ENCODE peak calls at places on chromosomes 2 and 18, in seven cellular contexts. A is heart left ventricle, V is body of pancreas, L is GM12891, O is adrenal gland, J is H1, K is ovary. Q is an unnamed sample.
A peak's percentile ranks its signal among the peaks of the same experiment; 100 is the strongest.

GRCh38 chr18:7021994-7022840 is 95.4 kb downstream of the LAMA1 start:
- DNase-seq in A (no peak), V (peak; percentile 83), K (no peak), L (no peak), J (no peak), O (peak; percentile 24), Q (no peak)

GRCh38 chr2:181430406-181431199 is 26.6 kb upstream of the ITGA4 start:
- DNase-seq in A (no peak), V (no peak), J (no peak), O (no peak), L (no peak), K (no peak), Q (no peak)

GRCh38 chr18:77127769-77128671 is 4.6 kb downstream of the MBP start:
- DNase-seq in K (peak; percentile 62), J (no peak), O (no peak), A (no peak), V (peak; percentile 58), L (no peak), Q (peak; percentile 66)

GRCh38 chr2:240573516-240574385 is 5.5 kb downstream of the RNPEPL1 start:
- DNase-seq in L (no peak), O (no peak), V (no peak), K (no peak), A (no peak), J (no peak), Q (no peak)

GRCh38 chr2:240604939-240605716 is 18.6 kb downstream of the CAPN10 start:
- DNase-seq in L (no peak), J (no peak), V (no peak), A (no peak), O (peak; percentile 10), K (peak; percentile 14), Q (no peak)

GRCh38 chr2:157627594-157628281 is 926 bp downstream of the ACVR1C start:
- DNase-seq in V (peak; percentile 30), J (no peak), K (peak; percentile 19), O (no peak), L (no peak), A (no peak), Q (no peak)

GRCh38 chr18:5568416-5568815 is 24.6 kb upstream of the EPB41L3 start:
- DNase-seq in V (no peak), J (no peak), L (no peak), A (no peak), K (no peak), O (no peak), Q (no peak)

GRCh38 chr2:25981596-25982272 is 563 bp downstream of the KIF3C start:
- DNase-seq in O (peak; percentile 39), J (peak; percentile 54), L (peak; percentile 39), A (no peak), V (peak; percentile 16), K (peak; percentile 34), Q (peak; percentile 18)

GRCh38 chr2:28394331-28394877 is 1.7 kb downstream of the FOSL2 start:
- DNase-seq in V (peak; percentile 68), O (no peak), J (no peak), K (peak; percentile 62), A (peak; percentile 66), L (no peak), Q (peak; percentile 40)

GRCh38 chr2:144547512-144547911 is 27.6 kb upstream of the ZEB2 start:
- DNase-seq in K (no peak), J (no peak), V (no peak), A (no peak), O (no peak), L (no peak), Q (no peak)

GRCh38 chr18:2932247-2933181 is 80.4 kb downstream of the LPIN2 start:
- DNase-seq in L (no peak), O (no peak), K (peak; percentile 53), V (peak; percentile 45), J (peak; percentile 63), A (no peak), Q (no peak)

GRCh38 chr2:213119061-213119809 is 32.2 kb downstream of the IKZF2 start:
- DNase-seq in K (no peak), L (no peak), V (no peak), O (no peak), A (no peak), J (no peak), Q (no peak)

GRCh38 chr2:232255033-232255432 is 123.5 kb upstream of the ALPP start:
- DNase-seq in O (no peak), V (no peak), L (no peak), K (no peak), A (no peak), J (no peak), Q (no peak)

GRCh38 chr2:178895171-178895570 is 87.9 kb upstream of the TTN start:
- DNase-seq in K (no peak), V (no peak), O (no peak), A (no peak), L (no peak), J (no peak), Q (no peak)

GRCh38 chr2:63514781-63515180 is 73.5 kb downstream of the WDPCP start:
- DNase-seq in A (no peak), O (no peak), J (no peak), L (no peak), V (no peak), K (no peak), Q (no peak)

GRCh38 chr2:86621290-86621943 is 2.2 kb downstream of the RNF103 start:
- DNase-seq in V (no peak), K (no peak), J (no peak), A (no peak), O (no peak), L (no peak), Q (no peak)

GRCh38 chr2:86622878-86623548 is 652 bp downstream of the RNF103 start:
- DNase-seq in A (peak; percentile 78), O (peak; percentile 54), J (peak; percentile 66), L (peak; percentile 54), V (peak; percentile 61), K (peak; percentile 44), Q (peak; percentile 39)

GRCh38 chr2:86625096-86625495 is 1.4 kb upstream of the RNF103 start:
- DNase-seq in V (no peak), A (no peak), J (no peak), L (no peak), K (no peak), O (no peak), Q (no peak)

GRCh38 chr2:86623549-86624547 is at the start of gene RNF103:
- DNase-seq in A (peak; percentile 98), V (peak; percentile 96), J (peak; percentile 98), L (peak; percentile 81), O (peak; percentile 95), K (peak; percentile 97), Q (peak; percentile 96)

GRCh38 chr2:86622409-86622877 is 1.2 kb downstream of the RNF103 start:
- DNase-seq in K (peak; percentile 31), O (peak; percentile 34), J (peak; percentile 51), L (no peak), A (peak; percentile 46), V (peak; percentile 50), Q (peak; percentile 26)
- TF ChIP-seq POLR2A in K (no peak), O (no peak), J (no peak), L (no peak), A (no peak), V (no peak), Q (no peak)

GRCh38 chr18:31941010-31941809 is 1.7 kb downstream of the TRAPPC8 start:
- DNase-seq in O (no peak), A (no peak), L (no peak), J (no peak), V (no peak), K (no peak), Q (no peak)

GRCh38 chr18:31943895-31944816 is 1.2 kb upstream of the TRAPPC8 start:
- DNase-seq in O (no peak), J (no peak), A (no peak), L (no peak), V (no peak), K (no peak), Q (no peak)

GRCh38 chr18:31942999-31943894 is at the start of gene TRAPPC8:
- DNase-seq in J (peak; percentile 94), A (peak; percentile 99), O (peak; percentile 100), L (peak; percentile 85), V (peak; percentile 98), K (peak; percentile 98), Q (peak; percentile 98)

GRCh38 chr18:31946305-31947046 is 3.5 kb upstream of the TRAPPC8 start:
- DNase-seq in O (no peak), A (no peak), L (no peak), J (no peak), K (no peak), V (no peak), Q (no peak)

DNA sequence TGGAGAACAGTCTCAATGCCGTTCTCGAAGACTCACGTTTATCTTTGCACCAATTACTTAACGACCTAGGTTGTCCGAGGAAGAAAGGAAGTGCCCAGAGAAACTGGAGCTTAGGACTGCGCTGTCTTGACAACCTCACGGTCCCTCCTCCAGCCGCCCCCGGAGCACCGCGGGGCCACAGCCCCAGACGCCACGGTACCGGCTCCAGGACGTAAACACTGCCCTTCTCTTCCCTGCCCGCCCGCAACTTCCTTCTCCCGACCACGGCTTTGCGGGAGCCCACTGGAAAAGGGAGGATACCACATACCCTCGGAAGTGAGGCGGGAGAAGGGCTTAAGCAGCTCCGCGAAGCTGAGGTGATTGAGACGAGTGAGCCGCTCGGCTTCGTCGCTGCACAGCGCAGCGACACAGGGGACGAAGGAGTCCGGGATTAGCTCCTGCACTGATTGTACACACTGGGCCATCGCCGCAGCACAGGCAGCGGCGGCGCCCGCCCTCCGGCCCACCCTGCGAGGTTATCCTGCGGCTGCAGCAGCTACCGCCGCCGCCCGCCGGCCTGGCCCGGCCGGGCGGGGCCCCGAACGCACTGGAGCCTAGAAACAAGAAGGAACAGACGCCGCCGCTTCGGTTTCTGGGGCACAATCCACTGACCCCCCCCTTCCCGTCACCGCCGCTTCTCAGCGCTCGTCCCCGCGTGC is 478 bp downstream of the TRAPPC8 start:
- DNase-seq in O (peak; percentile 58), K (peak; percentile 23), L (peak; percentile 52), A (peak; percentile 36), V (peak; percentile 34), J (no peak), Q (no peak)
- TF ChIP-seq POLR2A in O (peak; percentile 47), K (no peak), L (no peak), A (no peak), V (peak; percentile 32), J (no peak), Q (no peak)

GRCh38 chr2:50392185-50392584 is 639.7 kb downstream of the NRXN1 start:
- DNase-seq in L (no peak), V (no peak), A (no peak), J (no peak), K (no peak), O (no peak), Q (no peak)
- TF ChIP-seq POLR2A in L (no peak), V (no peak), A (no peak), J (no peak), K (no peak), O (no peak), Q (no peak)

DNA sequence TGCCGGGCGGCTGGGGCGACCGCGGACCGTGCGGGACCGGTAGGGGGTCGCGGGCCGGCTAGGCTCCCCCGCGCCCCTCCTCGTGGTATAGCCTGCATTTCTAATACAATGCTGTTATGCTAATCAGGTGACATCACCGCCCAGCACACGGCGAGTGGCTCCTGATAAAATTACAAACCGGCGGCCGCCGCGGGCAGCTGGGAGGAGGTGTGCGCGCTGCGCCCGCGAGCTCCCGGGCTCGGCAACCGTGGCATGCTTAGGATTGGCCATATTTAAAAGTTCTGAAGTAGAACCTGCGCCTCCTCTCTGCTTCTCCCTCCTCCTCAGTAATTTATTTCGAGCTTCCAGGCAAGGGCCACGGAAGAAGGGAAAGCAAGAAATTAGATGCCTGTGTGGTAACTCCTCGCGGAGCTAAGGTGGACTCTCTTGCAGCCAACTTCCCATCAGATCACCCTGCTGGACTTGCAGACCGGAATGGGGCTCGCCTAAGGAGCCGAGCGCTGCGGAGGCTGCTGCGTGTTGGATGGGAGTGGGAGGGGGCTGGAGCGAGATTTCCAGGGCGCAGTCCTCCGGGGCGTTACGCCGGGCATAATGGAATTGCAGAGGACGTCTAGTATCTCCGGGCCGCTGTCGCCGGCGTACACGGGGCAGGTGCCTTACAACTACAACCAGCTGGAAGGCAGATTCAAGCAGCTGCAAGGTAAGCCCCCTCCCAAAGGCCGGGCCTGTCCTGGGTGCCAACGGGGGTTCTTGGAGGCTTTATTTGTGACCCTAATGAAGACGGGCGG is 102.3 kb downstream of the SPTBN1 start:
- DNase-seq in K (peak; percentile 41), V (peak; percentile 85), L (no peak), J (peak; percentile 72), O (peak; percentile 86), A (peak; percentile 70), Q (peak; percentile 49)
- TF ChIP-seq POLR2A in K (no peak), V (peak; percentile 84), L (peak; percentile 51), J (peak; percentile 87), O (no peak), A (no peak), Q (no peak)